ENCODE peak calls at places on chromosomes 11 and 22, in four cellular contexts. G is K562, T is HepG2, N is GM12878. I is an unnamed sample.

GRCh38 chr22:30829901-30830550 is 135.4 kb downstream of the OSBP2 start:
- DNase-seq in N (no peak), G (no peak), T (no peak), I (peak)

GRCh38 chr11:113401718-113402117 is 14.1 kb downstream of the ANKK1 start:
- DNase-seq in N (no peak), T (no peak), G (no peak), I (peak)

GRCh38 chr11:126608626-126609010 is 253.1 kb downstream of the ST3GAL4 start:
- DNase-seq in N (no peak), T (no peak), G (no peak), I (no peak)

GRCh38 chr11:17752144-17752543 is 17.6 kb downstream of the KCNC1 start:
- DNase-seq in G (no peak), N (no peak), T (no peak), I (no peak)

GRCh38 chr11:29482510-29482909 is 534.3 kb downstream of the KCNA4 start:
- DNase-seq in N (no peak), G (no peak), T (no peak), I (no peak)

GRCh38 chr11:68912254-68912653 is 8.6 kb downstream of the IGHMBP2 start:
- DNase-seq in N (no peak), G (no peak), T (no peak), I (no peak)

GRCh38 chr22:46175631-46176030 is 25.3 kb downstream of the PPARA start:
- DNase-seq in N (no peak), T (no peak), G (no peak), I (no peak)

GRCh38 chr11:19447150-19447566 is 206.4 kb upstream of the E2F8 start:
- DNase-seq in G (no peak), T (no peak), N (no peak), I (no peak)

GRCh38 chr11:13782395-13783080 is 114.1 kb downstream of the FAR1 start:
- DNase-seq in G (no peak), T (no peak), N (no peak), I (no peak)

GRCh38 chr11:1514349-1515061 is 27.9 kb upstream of the MOB2 start:
- DNase-seq in N (no peak), G (no peak), T (no peak), I (no peak)

GRCh38 chr11:100629671-100630070 is 57.4 kb upstream of the ARHGAP42 start:
- DNase-seq in G (no peak), N (no peak), T (no peak), I (peak)

GRCh38 chr11:63843042-63843441 is 4.1 kb downstream of the MARK2 start:
- DNase-seq in T (no peak), N (no peak), G (no peak), I (no peak)

GRCh38 chr11:12180257-12181205 is 70.1 kb downstream of the MICAL2 start:
- DNase-seq in N (no peak), T (no peak), G (no peak), I (no peak)

GRCh38 chr11:46918087-46918751 is at the start of gene LRP4:
- DNase-seq in G (peak), T (no peak), N (no peak), I (peak)

GRCh38 chr11:108221401-108221800 is 1.0 kb downstream of the NPAT start:
- DNase-seq in T (no peak), N (no peak), G (no peak), I (no peak)

DNA sequence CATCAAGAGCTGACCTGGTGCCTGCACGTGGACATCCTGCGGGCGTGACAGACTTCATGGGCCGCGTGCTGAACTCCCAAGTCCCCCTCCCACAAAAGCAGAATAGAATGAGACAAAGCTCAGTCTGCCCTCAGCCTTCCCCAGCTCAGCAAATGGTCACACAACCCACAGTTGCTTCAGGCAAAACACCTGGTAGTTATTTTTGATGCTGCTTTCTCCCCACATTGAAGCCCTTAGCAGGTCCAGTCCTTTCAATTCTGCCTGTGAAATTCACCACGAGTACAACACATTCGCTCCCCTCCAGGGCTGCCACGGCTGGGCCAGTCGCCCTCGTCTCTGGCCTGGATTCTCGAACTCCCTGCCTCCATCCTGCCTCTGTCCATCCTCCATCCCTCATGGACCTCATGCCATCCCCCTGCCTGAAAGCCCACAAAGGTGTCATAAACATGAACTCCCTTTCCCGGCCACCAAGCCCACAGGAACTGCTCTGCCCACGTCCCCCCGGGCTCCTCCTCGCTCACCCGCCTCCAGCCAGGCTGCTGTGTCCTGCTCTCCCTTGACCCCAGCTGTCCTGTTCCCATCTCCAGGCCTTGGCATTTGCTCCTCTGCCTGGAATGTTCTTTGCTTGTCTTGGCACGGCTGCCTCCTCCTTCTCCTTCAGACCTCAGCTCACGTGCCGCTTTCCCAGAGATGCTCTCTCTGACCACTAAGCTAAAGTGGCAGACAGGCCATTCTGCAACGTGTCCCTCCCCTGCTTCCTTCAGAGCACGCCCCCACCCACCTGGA is 42.1 kb downstream of the SCUBE1 start:
- DNase-seq in N (no peak), G (no peak), T (no peak), I (no peak)
- TF ChIP-seq CHD2 in N (no peak), G (no peak), T (no peak), I (no peak)

GRCh38 chr11:110907629-110908028 is 195.4 kb upstream of the ARHGAP20 start:
- DNase-seq in T (no peak), N (no peak), G (no peak), I (peak)
- TF ChIP-seq CHD4 in T (no peak), N (no peak), G (no peak), I (no peak)

DNA sequence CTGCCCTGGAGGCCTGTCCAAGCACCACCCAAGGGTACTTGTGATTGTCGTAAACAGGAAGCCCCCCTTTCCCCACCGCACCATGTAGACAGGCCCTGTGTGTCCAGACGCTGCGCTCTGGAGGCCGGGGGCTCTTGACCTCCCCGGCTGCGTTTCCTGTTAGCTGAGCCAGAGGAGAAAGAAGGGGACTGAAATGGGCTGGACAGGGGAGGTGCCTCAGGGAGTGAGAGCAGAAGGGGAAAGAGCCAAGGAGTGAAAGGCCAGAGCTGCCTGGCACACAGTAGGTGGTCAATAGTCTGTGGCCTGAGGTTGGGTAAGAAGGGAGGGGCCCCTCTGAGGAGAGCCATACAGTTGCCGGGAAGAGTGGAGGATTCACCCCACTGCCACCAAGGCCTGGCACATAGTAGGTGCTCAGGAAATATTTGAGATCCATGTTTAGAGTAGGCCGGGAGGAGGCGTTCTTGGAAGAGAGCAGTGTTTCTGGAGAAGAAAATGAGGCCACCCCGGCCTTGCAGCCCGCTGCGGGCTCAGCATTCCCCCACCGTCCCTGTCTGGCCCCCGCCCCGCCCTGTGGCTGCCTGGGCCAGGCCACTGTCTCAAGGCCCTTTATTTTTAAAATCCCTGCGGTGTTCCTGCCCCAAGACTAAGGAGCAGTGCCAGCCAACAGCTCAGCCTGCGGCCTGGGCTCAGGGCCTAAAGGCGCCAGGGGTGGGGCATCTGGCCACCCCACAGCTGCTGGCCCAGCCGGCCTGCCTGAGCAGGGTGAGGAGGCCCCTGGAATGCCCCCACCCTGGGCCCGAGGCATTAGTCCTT is 13.6 kb upstream of the CDC42EP1 start:
- DNase-seq in N (no peak), G (no peak), T (peak), I (no peak)
- TF ChIP-seq CHD2 in N (no peak), G (no peak), T (no peak), I (no peak)

GRCh38 chr22:36258750-36259619 is 6.1 kb downstream of the APOL1 start:
- DNase-seq in N (no peak), T (no peak), G (peak), I (no peak)
- TF ChIP-seq CHD4 in N (no peak), T (no peak), G (no peak), I (no peak)

DNA sequence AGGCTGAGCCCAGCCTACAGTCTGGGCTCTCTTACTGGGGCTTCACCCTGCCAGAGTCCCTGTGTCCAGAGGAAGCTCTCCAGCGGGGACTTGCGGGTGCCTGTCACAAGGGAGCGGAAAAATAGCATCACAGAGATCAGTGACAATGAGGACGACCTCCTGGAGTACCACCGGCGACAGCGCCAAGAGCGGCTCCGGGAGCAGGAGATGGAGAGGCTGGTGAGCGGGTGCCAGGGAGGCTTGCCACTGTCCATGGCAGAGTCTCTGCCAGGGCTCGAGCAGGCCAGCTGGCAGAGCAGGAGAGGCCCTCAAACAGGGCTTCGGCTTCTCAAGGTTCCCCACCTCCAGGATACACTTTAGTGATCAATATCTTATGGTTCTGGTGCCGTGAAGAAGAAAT is 21.0 kb downstream of the PHLDB1 start:
- DNase-seq in T (no peak), G (no peak), N (no peak), I (no peak)
- TF ChIP-seq CHD2 in T (no peak), G (no peak), N (no peak), I (no peak)

DNA sequence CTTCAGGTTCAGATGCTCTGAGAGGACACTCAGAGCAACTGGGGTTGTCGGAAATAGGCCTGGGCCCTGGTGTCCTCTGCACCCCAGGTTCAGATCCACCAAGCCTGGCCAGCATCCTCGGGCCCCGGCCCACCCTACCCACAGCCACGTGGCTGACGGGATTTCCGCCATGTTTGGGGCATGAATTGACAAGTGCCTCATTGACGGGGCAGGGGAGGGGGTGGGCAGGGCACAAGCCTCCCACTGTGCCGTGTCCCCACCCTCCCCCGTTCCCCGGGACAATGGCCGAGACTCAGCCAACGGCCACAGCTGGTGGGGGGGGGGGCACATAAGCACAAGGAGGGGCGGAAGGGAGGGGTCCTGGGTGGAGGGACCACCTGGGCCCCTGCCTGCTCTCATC is 8.5 kb downstream of the MYRF start:
- DNase-seq in G (no peak), T (no peak), N (no peak), I (no peak)
- TF ChIP-seq CHD4 in G (no peak), T (no peak), N (no peak), I (no peak)

GRCh38 chr11:124716596-124716995 is 23.1 kb upstream of the NRGN start:
- DNase-seq in N (no peak), G (no peak), T (no peak), I (no peak)

GRCh38 chr11:124717421-124717785 is 22.3 kb upstream of the NRGN start:
- DNase-seq in T (no peak), N (no peak), G (no peak), I (no peak)

GRCh38 chr11:124718801-124719200 is 20.9 kb upstream of the NRGN start:
- DNase-seq in T (no peak), G (no peak), N (no peak), I (no peak)

GRCh38 chr11:124719534-124719933 is 20.2 kb upstream of the NRGN start:
- DNase-seq in T (no peak), N (no peak), G (no peak), I (no peak)

DNA sequence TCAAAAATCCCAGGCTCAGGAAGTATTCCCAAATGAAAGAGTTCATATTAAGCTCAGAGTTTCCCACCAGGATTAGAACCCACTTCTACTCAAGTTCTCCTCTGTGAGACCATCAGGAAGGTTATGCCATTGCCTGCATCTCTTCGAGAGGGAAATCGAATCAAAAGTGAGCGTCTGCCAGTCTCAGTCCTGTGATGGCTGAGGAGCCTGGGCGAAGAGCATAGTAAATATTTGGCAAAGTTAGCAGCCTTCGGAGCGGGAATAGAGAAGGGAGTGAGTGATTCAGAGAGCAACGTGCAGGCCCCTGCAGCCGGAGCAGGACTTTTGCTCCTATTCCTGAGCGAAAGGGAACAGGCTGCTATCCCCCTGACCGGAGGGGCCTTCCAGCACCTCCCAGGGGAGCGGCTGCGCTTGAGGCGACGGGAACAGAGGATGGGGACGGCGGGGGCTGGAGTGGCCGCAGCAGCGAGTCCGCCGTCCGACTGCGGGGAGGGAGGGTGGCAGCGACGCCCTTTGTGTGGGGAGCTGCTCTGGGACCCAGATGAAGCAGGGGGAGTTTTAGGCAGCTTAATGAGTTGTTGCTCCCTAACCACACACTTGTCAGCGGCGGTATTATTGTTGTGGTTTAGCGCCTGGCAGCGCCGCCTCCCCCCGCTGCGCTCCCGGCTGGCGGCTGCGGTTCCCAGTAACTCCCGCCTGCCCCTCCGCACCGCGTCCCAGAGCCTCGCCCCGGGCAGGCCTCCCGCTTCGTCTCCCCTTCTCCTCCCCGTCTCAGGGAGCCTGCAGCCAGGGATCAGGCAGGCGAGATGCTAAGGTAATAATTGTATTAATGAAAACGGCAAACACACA is 21.7 kb upstream of the NRGN start:
- DNase-seq in G (no peak), T (peak), N (no peak), I (no peak)
- TF ChIP-seq CHD2 in G (no peak), T (no peak), N (no peak), I (no peak)

DNA sequence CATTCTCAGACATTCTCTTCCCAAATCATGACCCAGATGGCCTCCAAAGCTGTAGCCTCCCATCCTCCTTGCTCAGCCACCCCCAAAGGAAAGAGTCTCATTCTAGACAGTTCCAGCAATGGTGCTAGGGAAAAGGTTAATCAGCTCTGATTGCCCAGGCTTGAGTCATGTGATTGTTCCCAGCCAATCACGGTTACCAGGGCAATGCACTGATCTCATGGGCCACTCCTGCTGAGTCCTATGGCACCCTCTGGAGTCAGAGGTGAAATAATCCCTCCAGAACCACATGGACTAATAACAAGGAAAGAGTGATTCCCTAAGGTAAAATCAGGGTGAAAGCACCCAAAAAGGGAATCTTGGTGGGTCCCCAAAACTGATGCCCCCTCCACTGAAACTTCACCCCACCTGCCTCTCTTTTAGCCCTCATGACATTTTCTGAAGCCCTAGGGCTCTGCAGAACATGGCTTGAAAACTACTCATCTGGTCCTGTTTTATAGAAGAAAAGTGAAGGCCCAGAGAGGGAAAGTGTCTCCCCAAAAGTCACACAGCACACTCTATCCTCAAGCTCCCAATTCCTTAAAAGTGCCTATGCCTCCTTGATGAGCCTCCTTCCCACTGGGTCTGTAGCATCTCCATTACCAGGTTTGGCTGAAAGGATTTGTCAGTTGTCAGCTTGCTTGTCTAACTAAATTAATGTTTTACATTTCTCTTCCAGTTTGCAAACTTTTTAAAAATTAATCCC is 203.7 kb downstream of the MN1 start:
- DNase-seq in N (no peak), T (no peak), G (peak), I (no peak)
- TF ChIP-seq CHD4 in N (no peak), T (no peak), G (no peak), I (no peak)